ENCODE peak calls at places on chromosome 10, in four cellular contexts. One of them, this sample, is unnamed.

GRCh38 chr10:51086695-51087094 is 12.4 kb downstream of the PRKG1 start:
- DNase-seq in Right ventricle myocardium superior: no peak
- DNase-seq in COR-L47: no peak
- DNase-seq in erythroblast: no peak
- DNase-seq in this sample: no peak

GRCh38 chr10:92574545-92575377 is 868 bp upstream of the IDE start:
- DNase-seq in Right ventricle myocardium superior: no peak
- DNase-seq in COR-L47: peak
- DNase-seq in erythroblast: no peak
- DNase-seq in this sample: no peak

GRCh38 chr10:57482259-57482658 is 785.4 kb downstream of the IPMK start:
- DNase-seq in Right ventricle myocardium superior: no peak
- DNase-seq in COR-L47: no peak
- DNase-seq in erythroblast: no peak
- DNase-seq in this sample: no peak

GRCh38 chr10:110323503-110323902 is 18.8 kb upstream of the SMNDC1 start:
- DNase-seq in Right ventricle myocardium superior: no peak
- DNase-seq in COR-L47: no peak
- DNase-seq in erythroblast: no peak
- DNase-seq in this sample: no peak

GRCh38 chr10:34821587-34822585 is 6.8 kb upstream of the PARD3 start:
- DNase-seq in Right ventricle myocardium superior: no peak
- DNase-seq in COR-L47: no peak
- DNase-seq in erythroblast: no peak
- DNase-seq in this sample: no peak

GRCh38 chr10:93313798-93314197 is 168.3 kb downstream of the MYOF start:
- DNase-seq in Right ventricle myocardium superior: no peak
- DNase-seq in COR-L47: no peak
- DNase-seq in erythroblast: no peak
- DNase-seq in this sample: no peak

GRCh38 chr10:86219271-86219670 is 147.3 kb downstream of the GRID1 start:
- DNase-seq in Right ventricle myocardium superior: no peak
- DNase-seq in COR-L47: no peak
- DNase-seq in erythroblast: no peak
- DNase-seq in this sample: no peak

GRCh38 chr10:74652664-74653063 is 173.7 kb upstream of the KAT6B start:
- DNase-seq in Right ventricle myocardium superior: no peak
- DNase-seq in COR-L47: no peak
- DNase-seq in erythroblast: no peak
- DNase-seq in this sample: no peak

GRCh38 chr10:44992070-44992731 is 8.5 kb upstream of the ZNF22 start:
- DNase-seq in Right ventricle myocardium superior: peak
- DNase-seq in COR-L47: no peak
- DNase-seq in erythroblast: no peak
- DNase-seq in this sample: no peak

GRCh38 chr10:88851706-88852105 is at the start of gene ANKRD22:
- DNase-seq in Right ventricle myocardium superior: no peak
- DNase-seq in COR-L47: no peak
- DNase-seq in erythroblast: no peak
- DNase-seq in this sample: peak

GRCh38 chr10:71767420-71768035 is 5.8 kb downstream of the VSIR start:
- DNase-seq in Right ventricle myocardium superior: peak
- DNase-seq in COR-L47: no peak
- DNase-seq in erythroblast: no peak
- DNase-seq in this sample: no peak

GRCh38 chr10:126199221-126199998 is 188.9 kb downstream of the ADAM12 start:
- DNase-seq in Right ventricle myocardium superior: no peak
- DNase-seq in COR-L47: no peak
- DNase-seq in erythroblast: no peak
- DNase-seq in this sample: peak

GRCh38 chr10:118798186-118798811 is 43.5 kb upstream of the CACUL1 start:
- DNase-seq in Right ventricle myocardium superior: no peak
- DNase-seq in COR-L47: no peak
- DNase-seq in erythroblast: no peak
- DNase-seq in this sample: peak

GRCh38 chr10:91824076-91824475 is 25.9 kb downstream of the TNKS2 start:
- DNase-seq in Right ventricle myocardium superior: no peak
- DNase-seq in COR-L47: no peak
- DNase-seq in erythroblast: no peak
- DNase-seq in this sample: no peak

GRCh38 chr10:69446650-69447151 is 4.6 kb upstream of the TSPAN15 start:
- DNase-seq in Right ventricle myocardium superior: no peak
- DNase-seq in COR-L47: no peak
- DNase-seq in erythroblast: no peak
- DNase-seq in this sample: peak

GRCh38 chr10:112804036-112804435 is 146.0 kb upstream of the TCF7L2 start:
- DNase-seq in Right ventricle myocardium superior: no peak
- DNase-seq in COR-L47: peak
- DNase-seq in erythroblast: no peak
- DNase-seq in this sample: no peak

GRCh38 chr10:111083222-111084095 is 6.6 kb downstream of the ADRA2A start:
- DNase-seq in Right ventricle myocardium superior: no peak
- DNase-seq in COR-L47: no peak
- DNase-seq in erythroblast: no peak
- DNase-seq in this sample: no peak

GRCh38 chr10:25280076-25280475 is 105.3 kb downstream of the GPR158 start:
- DNase-seq in Right ventricle myocardium superior: no peak
- DNase-seq in COR-L47: no peak
- DNase-seq in erythroblast: no peak
- DNase-seq in this sample: no peak

GRCh38 chr10:932589-932988 is 1.1 kb upstream of the LARP4B start:
- DNase-seq in Right ventricle myocardium superior: peak
- DNase-seq in COR-L47: no peak
- DNase-seq in erythroblast: no peak
- DNase-seq in this sample: no peak

GRCh38 chr10:77527839-77528238 is 109.8 kb downstream of the KCNMA1 start:
- DNase-seq in Right ventricle myocardium superior: no peak
- DNase-seq in COR-L47: no peak
- DNase-seq in erythroblast: no peak
- DNase-seq in this sample: no peak